ENCODE peak calls at places on chromosomes 4 and X, in ten cellular contexts. O is nephron progenitor cell; C is ovary; E is kidney glomerular epithelial cell; D is heart right ventricle; L is GM23338; M is activated naive CD4-positive, alpha-beta T cell; A is GM06990; S is DMS 273 treated with DMSO at 0.1 percent for 48 hours; F is stimulated activated CD8-positive, alpha-beta memory T cell treated with anti-CD3 and anti-CD28 coated beads, Interleukin-7, amount 100 ng/mL, for 1 hour. B is an unnamed sample.

GRCh38 chr4:176788971-176789370 is 3.8 kb downstream of the VEGFC start:
- DNase-seq in L (no peak), S (no peak), C (no peak), D (no peak), F (no peak), M (no peak), E (no peak), A (no peak), O (no peak), B (no peak)

GRCh38 chrX:68807818-68808217 is 21.0 kb upstream of the EFNB1 start:
- DNase-seq in S (no peak), F (no peak), M (no peak), A (no peak), E (no peak), D (no peak), C (no peak), O (no peak), L (peak), B (no peak)

GRCh38 chr4:41681054-41681453 is 67.5 kb downstream of the PHOX2B start:
- DNase-seq in E (no peak), S (no peak), A (no peak), O (no peak), L (no peak), F (no peak), C (no peak), M (no peak), D (no peak), B (no peak)

GRCh38 chr4:142091085-142091513 is 454.7 kb downstream of the IL15 start:
- DNase-seq in F (no peak), D (no peak), M (no peak), L (no peak), C (peak), S (no peak), O (no peak), A (no peak), E (peak), B (no peak)

GRCh38 chrX:79140731-79141130 is 3.8 kb upstream of the GPR174 start:
- DNase-seq in C (no peak), D (no peak), E (no peak), A (no peak), S (no peak), O (no peak), M (no peak), L (no peak), F (no peak), B (no peak)

GRCh38 chr4:173169428-173170209 is 1.0 kb downstream of the GALNT7 start:
- DNase-seq in E (peak), C (peak), L (peak), F (peak), S (no peak), M (peak), A (peak), O (peak), D (peak), B (peak)

GRCh38 chr4:32161382-32161781 is 1441.2 kb downstream of the PCDH7 start:
- DNase-seq in S (no peak), M (no peak), E (no peak), A (no peak), C (no peak), O (no peak), L (no peak), D (no peak), F (no peak), B (no peak)

GRCh38 chr4:173318648-173319211 is 15.4 kb downstream of the HMGB2 start:
- DNase-seq in D (no peak), L (peak), A (peak), C (no peak), E (peak), O (no peak), M (no peak), S (no peak), F (no peak), B (no peak)

GRCh38 chrX:97907791-97908190 is 1024.1 kb downstream of the RPA4 start:
- DNase-seq in F (no peak), D (no peak), A (no peak), S (no peak), E (no peak), C (no peak), L (no peak), M (no peak), O (no peak), B (no peak)

GRCh38 chr4:73735231-73735630 is 5.1 kb upstream of the CXCL8 start:
- DNase-seq in C (no peak), S (no peak), M (no peak), F (no peak), L (no peak), E (no peak), D (no peak), O (no peak), A (peak), B (peak)

GRCh38 chrX:100512471-100512870 is 72.3 kb upstream of the TNMD start:
- DNase-seq in A (no peak), M (no peak), L (peak), O (no peak), D (no peak), F (no peak), C (no peak), S (no peak), E (peak), B (peak)

GRCh38 chrX:130560558-130560957 is 158.8 kb downstream of the RBMX2 start:
- DNase-seq in S (no peak), M (no peak), D (no peak), E (no peak), A (no peak), O (no peak), F (no peak), L (no peak), C (no peak), B (no peak)

GRCh38 chrX:130055103-130055502 is 55.2 kb downstream of the ELF4 start:
- DNase-seq in A (no peak), M (no peak), O (no peak), E (no peak), F (no peak), D (no peak), C (no peak), L (no peak), S (no peak), B (no peak)

GRCh38 chr4:53916431-53916889 is 147.9 kb downstream of the CHIC2 start:
- DNase-seq in M (no peak), L (no peak), O (no peak), E (no peak), A (no peak), D (no peak), S (no peak), F (no peak), C (no peak), B (no peak)

GRCh38 chr4:145909773-145910172 is 28.9 kb downstream of the ZNF827 start:
- DNase-seq in F (no peak), A (no peak), D (no peak), E (no peak), O (no peak), L (no peak), S (no peak), C (peak), M (no peak), B (no peak)

GRCh38 chr4:22356996-22357596 is 158.8 kb downstream of the ADGRA3 start:
- DNase-seq in C (no peak), E (peak), A (no peak), F (no peak), M (no peak), L (peak), O (no peak), S (no peak), D (no peak), B (peak)

GRCh38 chr4:147542229-147542990 is 61.5 kb downstream of the EDNRA start:
- DNase-seq in M (no peak), S (no peak), C (no peak), F (no peak), E (no peak), O (no peak), L (peak), D (no peak), A (no peak), B (no peak)

GRCh38 chrX:13669246-13669689 is 16.3 kb downstream of the TCEANC start:
- DNase-seq in O (no peak), M (no peak), S (no peak), C (peak), D (no peak), E (peak), A (peak), F (no peak), L (no peak), B (peak)

GRCh38 chr4:6179362-6179761 is 21.0 kb downstream of the JAKMIP1 start:
- DNase-seq in S (no peak), F (no peak), L (no peak), O (no peak), C (no peak), D (no peak), M (no peak), A (no peak), E (no peak), B (no peak)

GRCh38 chr4:87356832-87357526 is 34.0 kb downstream of the HSD17B11 start:
- DNase-seq in L (no peak), M (no peak), C (no peak), A (no peak), F (no peak), D (no peak), O (no peak), S (no peak), E (no peak), B (no peak)

GRCh38 chr4:48360285-48360965 is 19.1 kb downstream of the SLAIN2 start:
- DNase-seq in D (no peak), C (no peak), L (no peak), A (no peak), S (no peak), F (no peak), O (no peak), M (no peak), E (peak), B (no peak)

GRCh38 chrX:16946971-16947562 is 609 bp downstream of the REPS2 start:
- DNase-seq in C (peak), S (no peak), M (no peak), A (peak), L (no peak), D (peak), E (no peak), O (peak), F (no peak), B (peak)

GRCh38 chr4:174526731-174527130 is 4.4 kb upstream of the HPGD start:
- DNase-seq in S (no peak), C (no peak), D (no peak), E (no peak), M (no peak), L (no peak), A (no peak), F (no peak), O (no peak), B (no peak)

GRCh38 chr4:105714071-105714521 is 5.5 kb downstream of the GSTCD start:
- DNase-seq in S (no peak), C (no peak), A (no peak), F (no peak), O (no peak), D (no peak), E (peak), L (no peak), M (no peak), B (peak)

GRCh38 chrX:2342281-2342688 is 158.5 kb downstream of the DHRSX start:
- DNase-seq in D (peak), E (no peak), A (no peak), O (no peak), L (no peak), C (no peak), S (no peak), F (no peak), M (no peak), B (no peak)

GRCh38 chr4:114100288-114101031 is 121.0 kb upstream of the ARSJ start:
- DNase-seq in A (no peak), E (no peak), M (no peak), C (no peak), F (no peak), L (no peak), O (no peak), S (no peak), D (no peak), B (no peak)

GRCh38 chr4:79294064-79294463 is 31.8 kb downstream of the NAA11 start:
- DNase-seq in E (no peak), L (no peak), A (no peak), S (no peak), D (no peak), C (no peak), O (no peak), M (no peak), F (no peak), B (no peak)

GRCh38 chrX:107701493-107702121 is 73.3 kb downstream of the PRPS1 start:
- DNase-seq in O (no peak), L (no peak), A (no peak), M (no peak), E (no peak), S (no peak), C (no peak), D (no peak), F (no peak), B (no peak)

GRCh38 chr4:125316781-125317525 is 2.2 kb downstream of the FAT4 start:
- DNase-seq in O (peak), F (no peak), S (peak), D (peak), L (peak), E (no peak), C (peak), A (no peak), M (no peak), B (no peak)

GRCh38 chr4:124806403-124806802 is 93.9 kb upstream of the ANKRD50 start:
- DNase-seq in O (no peak), D (no peak), F (no peak), C (no peak), A (no peak), E (no peak), M (no peak), S (peak), L (peak), B (no peak)

B was measured in GM20000.